ENCODE peak calls at places on chromosomes 13 and 19, in five cellular contexts. N, Y, Z, B and K are unnamed samples.

GRCh38 chr19:1097810-1098176 is 2.6 kb upstream of the POLR2E start:
- DNase-seq in Z (no peak), N (no peak), Y (no peak), B (no peak), K (no peak)

GRCh38 chr19:48636859-48637448 is at the start of gene DBP:
- DNase-seq in Z (no peak), N (no peak), Y (no peak), B (no peak), K (no peak)

GRCh38 chr13:112977091-112977490 is 8.1 kb downstream of the MCF2L start:
- DNase-seq in B (no peak), N (no peak), Z (no peak), Y (no peak), K (no peak)

GRCh38 chr13:85974604-85975366 is 175.6 kb upstream of the SLITRK6 start:
- DNase-seq in Y (no peak), Z (no peak), B (no peak), N (no peak), K (no peak)

GRCh38 chr19:14002571-14003278 is 3.4 kb downstream of the RFX1 start:
- DNase-seq in Y (no peak), B (peak), N (no peak), Z (no peak), K (no peak)

GRCh38 chr19:52188822-52189744 is 769 bp upstream of the PPP2R1A start:
- DNase-seq in Z (peak), Y (no peak), N (no peak), B (no peak), K (peak)

GRCh38 chr13:20197361-20197834 is 4.7 kb upstream of the GJB2 start:
- DNase-seq in N (no peak), B (peak), Y (no peak), Z (no peak), K (no peak)

GRCh38 chr19:28652790-28653189 is 560.2 kb downstream of the UQCRFS1 start:
- DNase-seq in B (no peak), Z (no peak), Y (no peak), N (no peak), K (no peak)

GRCh38 chr13:40375522-40376171 is 290.8 kb downstream of the FOXO1 start:
- DNase-seq in Z (no peak), N (no peak), Y (no peak), B (no peak), K (no peak)

GRCh38 chr19:51948979-51949378 is 21.7 kb downstream of the ZNF613 start:
- DNase-seq in N (peak), Z (no peak), Y (no peak), B (no peak), K (no peak)

GRCh38 chr13:91169641-91170040 is 177.8 kb upstream of the MIR17HG start:
- DNase-seq in Z (no peak), B (no peak), Y (no peak), N (no peak), K (no peak)

GRCh38 chr19:42831221-42832019 is 48.1 kb downstream of the PSG1 start:
- DNase-seq in Y (no peak), Z (no peak), B (no peak), N (no peak), K (no peak)

GRCh38 chr13:24716446-24716845 is 36.2 kb downstream of the ATP12A start:
- DNase-seq in B (no peak), N (no peak), Y (no peak), Z (no peak), K (no peak)

GRCh38 chr13:57633141-57633949 is 1.8 kb downstream of the PCDH17 start:
- DNase-seq in N (peak), B (no peak), Z (no peak), Y (no peak), K (no peak)

GRCh38 chr13:40259899-40260298 is 406.5 kb downstream of the FOXO1 start:
- DNase-seq in Y (no peak), Z (no peak), B (no peak), N (no peak), K (no peak)

GRCh38 chr19:45523642-45524256 is 16.5 kb downstream of the VASP start:
- DNase-seq in Z (peak), B (peak), N (peak), Y (peak), K (no peak)

GRCh38 chr13:101258071-101258470 is 158.2 kb downstream of the NALCN start:
- DNase-seq in N (no peak), B (peak), Y (no peak), Z (no peak), K (no peak)

GRCh38 chr13:113806104-113806471 is 47.1 kb downstream of the TMEM255B start:
- DNase-seq in Y (no peak), N (no peak), B (no peak), Z (no peak), K (no peak)

GRCh38 chr13:44763604-44764311 is 187.6 kb upstream of the TSC22D1 start:
- DNase-seq in N (no peak), Y (no peak), Z (no peak), B (peak), K (no peak)

GRCh38 chr13:73146705-73147104 is 87.9 kb downstream of the KLF5 start:
- DNase-seq in Y (no peak), N (no peak), Z (no peak), B (no peak), K (no peak)

GRCh38 chr13:93466502-93467036 is 240.0 kb downstream of the GPC6 start:
- DNase-seq in Y (no peak), B (no peak), N (no peak), Z (no peak), K (no peak)

GRCh38 chr19:18725755-18726416 is 42.4 kb downstream of the CRTC1 start:
- DNase-seq in N (no peak), Z (no peak), Y (no peak), B (no peak), K (no peak)

GRCh38 chr13:111864566-111864965 is 202.4 kb upstream of the SOX1 start:
- DNase-seq in N (no peak), B (no peak), Z (no peak), Y (no peak), K (no peak)

GRCh38 chr13:100694722-100695644 is 20.4 kb upstream of the TMTC4 start:
- DNase-seq in Z (no peak), N (no peak), B (no peak), Y (no peak), K (no peak)

GRCh38 chr13:106274551-106275208 is 260.8 kb downstream of the EFNB2 start:
- DNase-seq in Z (no peak), N (no peak), B (no peak), Y (no peak), K (no peak)

GRCh38 chr13:72504026-72504925 is 223.2 kb downstream of the MZT1 start:
- DNase-seq in Z (no peak), B (no peak), Y (no peak), N (no peak), K (no peak)

GRCh38 chr19:14061751-14062557 is at the start of gene PALM3:
- DNase-seq in B (no peak), Z (no peak), Y (no peak), N (no peak), K (no peak)

GRCh38 chr19:19304186-19304975 is 15.9 kb downstream of the SUGP1 start:
- DNase-seq in Y (no peak), Z (no peak), B (no peak), N (peak), K (no peak)

GRCh38 chr13:100382787-100383186 is 205.8 kb downstream of the GGACT start:
- DNase-seq in Z (no peak), N (no peak), B (no peak), Y (no peak), K (no peak)

GRCh38 chr13:114140909-114141255 is 8.5 kb upstream of the RASA3 start:
- DNase-seq in N (no peak), B (no peak), Z (no peak), Y (peak), K (no peak)

GRCh38 chr13:33639640-33640080 is 178.3 kb upstream of the RFC3 start:
- DNase-seq in B (peak), N (no peak), Z (no peak), Y (no peak), K (no peak)

GRCh38 chr13:43698743-43699142 is 88.0 kb downstream of the ENOX1 start:
- DNase-seq in B (no peak), Y (no peak), Z (no peak), N (no peak), K (no peak)

GRCh38 chr19:9793051-9793591 is 24.6 kb upstream of the ZNF846 start:
- DNase-seq in Y (peak), Z (peak), N (peak), B (no peak), K (peak)

GRCh38 chr13:65943024-65943423 is 1287.1 kb downstream of the PCDH9 start:
- DNase-seq in Z (no peak), N (no peak), Y (no peak), B (no peak), K (no peak)

GRCh38 chr19:7999376-7999775 is 6.1 kb downstream of the ELAVL1 start:
- DNase-seq in Y (no peak), N (no peak), Z (no peak), B (no peak), K (no peak)

GRCh38 chr19:38707512-38708114 is 36.7 kb downstream of the CAPN12 start:
- DNase-seq in B (no peak), N (no peak), Y (no peak), Z (no peak), K (no peak)

GRCh38 chr13:97873398-97873797 is 80.1 kb upstream of the IPO5 start:
- DNase-seq in N (no peak), Y (no peak), B (no peak), Z (no peak), K (no peak)

GRCh38 chr19:7772752-7773291 is 9.8 kb downstream of the CLEC4M start:
- DNase-seq in N (no peak), B (peak), Z (no peak), Y (no peak), K (no peak)

GRCh38 chr19:1262687-1263123 is 6.4 kb upstream of the CIRBP start:
- DNase-seq in N (no peak), Y (no peak), B (no peak), Z (no peak), K (no peak)

GRCh38 chr13:51832471-51833152 is 12.4 kb downstream of the TMEM272 start:
- DNase-seq in B (peak), Z (no peak), Y (peak), N (no peak), K (no peak)
- TF ChIP-seq CTCF in B (peak), Z (peak), Y (peak), N (no peak), K (no peak)

GRCh38 chr19:50658438-50659317 is 9.4 kb downstream of the C19orf81 start:
- DNase-seq in Z (no peak), N (peak), B (peak), Y (peak), K (no peak)
- TF ChIP-seq CTCF in Z (no peak), N (peak), B (no peak), Y (no peak), K (no peak)

GRCh38 chr13:28528848-28529247 is 33.9 kb upstream of the FLT1 start:
- DNase-seq in N (no peak), Z (no peak), Y (no peak), B (no peak), K (no peak)
- TF ChIP-seq CTCF in N (no peak), Z (no peak), Y (no peak), B (no peak), K (no peak)

GRCh38 chr19:16141043-16141442 is 2.4 kb upstream of the HSH2D start:
- DNase-seq in N (no peak), B (peak), Y (no peak), Z (no peak), K (no peak)
- TF ChIP-seq CTCF in N (no peak), B (no peak), Y (no peak), Z (no peak), K (no peak)

GRCh38 chr13:32228330-32229041 is 86.7 kb downstream of the ZAR1L start:
- DNase-seq in B (no peak), Y (no peak), N (no peak), Z (no peak), K (no peak)
- TF ChIP-seq CTCF in B (no peak), Y (no peak), N (no peak), Z (no peak), K (no peak)

GRCh38 chr13:35833031-35833430 is 298.2 kb downstream of the DCLK1 start:
- DNase-seq in Y (no peak), N (no peak), Z (no peak), B (no peak), K (no peak)
- TF ChIP-seq CTCF in Y (no peak), N (no peak), Z (no peak), B (no peak), K (no peak)

GRCh38 chr19:12545267-12545666 is 6.0 kb downstream of the ZNF564 start:
- DNase-seq in Y (no peak), B (no peak), N (no peak), Z (no peak), K (no peak)

GRCh38 chr19:12555456-12555930 is 4.2 kb upstream of the ZNF564 start:
- DNase-seq in B (no peak), Z (no peak), N (no peak), Y (no peak), K (no peak)

GRCh38 chr19:12546903-12547302 is 4.4 kb downstream of the ZNF564 start:
- DNase-seq in Z (no peak), N (no peak), B (no peak), Y (no peak), K (no peak)

GRCh38 chr19:12546068-12546467 is 5.2 kb downstream of the ZNF564 start:
- DNase-seq in B (no peak), Y (no peak), N (no peak), Z (no peak), K (no peak)

GRCh38 chr19:12550951-12551832 is at the start of gene ZNF564:
- DNase-seq in Y (peak), N (peak), Z (peak), B (peak), K (peak)
- TF ChIP-seq CTCF in Y (no peak), N (peak), Z (no peak), B (no peak), K (no peak)

GRCh38 chr19:4268816-4269430 is 10.1 kb upstream of the SHD start:
- DNase-seq in Y (no peak), B (no peak), Z (no peak), N (no peak), K (no peak)

GRCh38 chr19:4266253-4267000 is 12.6 kb upstream of the SHD start:
- DNase-seq in Z (no peak), Y (no peak), N (no peak), B (no peak), K (no peak)

GRCh38 chr19:4264812-4265211 is 14.3 kb upstream of the SHD start:
- DNase-seq in Y (no peak), N (no peak), B (no peak), Z (no peak), K (no peak)

GRCh38 chr19:4267101-4267900 is 11.8 kb upstream of the SHD start:
- DNase-seq in B (peak), N (no peak), Z (no peak), Y (peak), K (peak)

GRCh38 chr19:4267901-4268815 is 10.9 kb upstream of the SHD start:
- DNase-seq in N (no peak), Y (no peak), B (no peak), Z (no peak), K (no peak)
- TF ChIP-seq CTCF in N (no peak), Y (peak), B (no peak), Z (no peak), K (no peak)

GRCh38 chr13:108214511-108215383 is 589 bp downstream of the LIG4 start:
- DNase-seq in N (no peak), Y (no peak), B (no peak), Z (no peak), K (no peak)

GRCh38 chr13:108213946-108214345 is 1.4 kb downstream of the LIG4 start:
- DNase-seq in Z (no peak), N (no peak), Y (no peak), B (no peak), K (no peak)

GRCh38 chr13:108220042-108220441 is 1.9 kb downstream of the ABHD13 start:
- DNase-seq in Y (no peak), N (no peak), Z (no peak), B (no peak), K (no peak)

GRCh38 chr13:108215428-108215827 is at the start of gene LIG4:
- DNase-seq in Y (peak), N (peak), Z (peak), B (peak), K (no peak)

GRCh38 chr13:108218044-108218974 is at the start of gene ABHD13:
- DNase-seq in B (peak), N (peak), Z (peak), Y (peak), K (peak)
- TF ChIP-seq CTCF in B (no peak), N (peak), Z (no peak), Y (no peak), K (no peak)